ENCODE peak calls at places on chromosomes 5 and 9, in ten cellular contexts. One of them, this sample, is unnamed.

GRCh38 chr5:142698447-142698846 is 12.6 kb upstream of the FGF1 start:
- DNase-seq in T-helper 2 cell: no peak
- DNase-seq in prostate gland: no peak
- DNase-seq in MM.1S: no peak
- DNase-seq in activated naive CD8-positive, alpha-beta T cell treated with anti-CD3 and anti-CD28 coated beads, Interleukin-2, amount 50 U/mL, for 16 hours: no peak
- DNase-seq in epithelial cell of prostate: no peak
- DNase-seq in C1 segment of cervical spinal cord: no peak
- DNase-seq in astrocyte of the spinal cord: no peak
- DNase-seq in brain microvascular endothelial cell: no peak
- DNase-seq in occipital lobe: no peak
- DNase-seq in this sample: no peak

GRCh38 chr5:116572375-116573278 is 2.0 kb downstream of the SEMA6A start:
- DNase-seq in astrocyte of the spinal cord: peak
- DNase-seq in C1 segment of cervical spinal cord: no peak
- DNase-seq in epithelial cell of prostate: no peak
- DNase-seq in prostate gland: peak
- DNase-seq in brain microvascular endothelial cell: no peak
- DNase-seq in MM.1S: no peak
- DNase-seq in activated naive CD8-positive, alpha-beta T cell treated with anti-CD3 and anti-CD28 coated beads, Interleukin-2, amount 50 U/mL, for 16 hours: no peak
- DNase-seq in T-helper 2 cell: no peak
- DNase-seq in occipital lobe: peak
- DNase-seq in this sample: peak

GRCh38 chr9:114621975-114622609 is 11.0 kb downstream of the TMEM268 start:
- DNase-seq in C1 segment of cervical spinal cord: no peak
- DNase-seq in epithelial cell of prostate: no peak
- DNase-seq in astrocyte of the spinal cord: peak
- DNase-seq in activated naive CD8-positive, alpha-beta T cell treated with anti-CD3 and anti-CD28 coated beads, Interleukin-2, amount 50 U/mL, for 16 hours: no peak
- DNase-seq in T-helper 2 cell: no peak
- DNase-seq in MM.1S: no peak
- DNase-seq in occipital lobe: peak
- DNase-seq in brain microvascular endothelial cell: peak
- DNase-seq in prostate gland: no peak
- DNase-seq in this sample: peak

GRCh38 chr9:137521405-137521985 is 28.7 kb downstream of the PNPLA7 start:
- DNase-seq in occipital lobe: no peak
- DNase-seq in T-helper 2 cell: no peak
- DNase-seq in epithelial cell of prostate: no peak
- DNase-seq in brain microvascular endothelial cell: no peak
- DNase-seq in activated naive CD8-positive, alpha-beta T cell treated with anti-CD3 and anti-CD28 coated beads, Interleukin-2, amount 50 U/mL, for 16 hours: no peak
- DNase-seq in astrocyte of the spinal cord: no peak
- DNase-seq in C1 segment of cervical spinal cord: no peak
- DNase-seq in MM.1S: no peak
- DNase-seq in prostate gland: no peak
- DNase-seq in this sample: no peak

GRCh38 chr5:137621861-137622823 is 113.7 kb downstream of the KLHL3 start:
- DNase-seq in C1 segment of cervical spinal cord: no peak
- DNase-seq in epithelial cell of prostate: peak
- DNase-seq in astrocyte of the spinal cord: peak
- DNase-seq in brain microvascular endothelial cell: peak
- DNase-seq in MM.1S: no peak
- DNase-seq in prostate gland: no peak
- DNase-seq in activated naive CD8-positive, alpha-beta T cell treated with anti-CD3 and anti-CD28 coated beads, Interleukin-2, amount 50 U/mL, for 16 hours: no peak
- DNase-seq in occipital lobe: peak
- DNase-seq in T-helper 2 cell: no peak
- DNase-seq in this sample: no peak

GRCh38 chr9:18726546-18726945 is 252.6 kb downstream of the ADAMTSL1 start:
- DNase-seq in occipital lobe: no peak
- DNase-seq in C1 segment of cervical spinal cord: no peak
- DNase-seq in MM.1S: no peak
- DNase-seq in brain microvascular endothelial cell: no peak
- DNase-seq in prostate gland: no peak
- DNase-seq in epithelial cell of prostate: no peak
- DNase-seq in T-helper 2 cell: no peak
- DNase-seq in activated naive CD8-positive, alpha-beta T cell treated with anti-CD3 and anti-CD28 coated beads, Interleukin-2, amount 50 U/mL, for 16 hours: no peak
- DNase-seq in astrocyte of the spinal cord: no peak
- DNase-seq in this sample: no peak

GRCh38 chr9:133477992-133478850 is 678 bp downstream of the SLC2A6 start:
- DNase-seq in MM.1S: no peak
- DNase-seq in astrocyte of the spinal cord: no peak
- DNase-seq in occipital lobe: no peak
- DNase-seq in epithelial cell of prostate: no peak
- DNase-seq in T-helper 2 cell: no peak
- DNase-seq in C1 segment of cervical spinal cord: no peak
- DNase-seq in prostate gland: no peak
- DNase-seq in activated naive CD8-positive, alpha-beta T cell treated with anti-CD3 and anti-CD28 coated beads, Interleukin-2, amount 50 U/mL, for 16 hours: no peak
- DNase-seq in brain microvascular endothelial cell: peak
- DNase-seq in this sample: no peak

GRCh38 chr5:55413644-55414043 is 105.9 kb downstream of the MTREX start:
- DNase-seq in activated naive CD8-positive, alpha-beta T cell treated with anti-CD3 and anti-CD28 coated beads, Interleukin-2, amount 50 U/mL, for 16 hours: no peak
- DNase-seq in astrocyte of the spinal cord: no peak
- DNase-seq in MM.1S: peak
- DNase-seq in epithelial cell of prostate: no peak
- DNase-seq in occipital lobe: no peak
- DNase-seq in brain microvascular endothelial cell: no peak
- DNase-seq in prostate gland: no peak
- DNase-seq in C1 segment of cervical spinal cord: no peak
- DNase-seq in T-helper 2 cell: no peak
- DNase-seq in this sample: no peak

GRCh38 chr9:115157245-115157674 is 39.3 kb upstream of the TNC start:
- DNase-seq in activated naive CD8-positive, alpha-beta T cell treated with anti-CD3 and anti-CD28 coated beads, Interleukin-2, amount 50 U/mL, for 16 hours: no peak
- DNase-seq in prostate gland: no peak
- DNase-seq in astrocyte of the spinal cord: peak
- DNase-seq in brain microvascular endothelial cell: peak
- DNase-seq in T-helper 2 cell: no peak
- DNase-seq in epithelial cell of prostate: peak
- DNase-seq in MM.1S: no peak
- DNase-seq in occipital lobe: no peak
- DNase-seq in C1 segment of cervical spinal cord: no peak
- DNase-seq in this sample: no peak

GRCh38 chr5:102916114-102916513 is 161.0 kb downstream of the PAM start:
- DNase-seq in brain microvascular endothelial cell: no peak
- DNase-seq in prostate gland: no peak
- DNase-seq in C1 segment of cervical spinal cord: no peak
- DNase-seq in activated naive CD8-positive, alpha-beta T cell treated with anti-CD3 and anti-CD28 coated beads, Interleukin-2, amount 50 U/mL, for 16 hours: no peak
- DNase-seq in occipital lobe: no peak
- DNase-seq in epithelial cell of prostate: no peak
- DNase-seq in MM.1S: no peak
- DNase-seq in astrocyte of the spinal cord: no peak
- DNase-seq in T-helper 2 cell: no peak
- DNase-seq in this sample: no peak

GRCh38 chr5:113336975-113337374 is 97.8 kb downstream of the TSSK1B start:
- DNase-seq in occipital lobe: no peak
- DNase-seq in activated naive CD8-positive, alpha-beta T cell treated with anti-CD3 and anti-CD28 coated beads, Interleukin-2, amount 50 U/mL, for 16 hours: no peak
- DNase-seq in C1 segment of cervical spinal cord: no peak
- DNase-seq in MM.1S: peak
- DNase-seq in T-helper 2 cell: no peak
- DNase-seq in astrocyte of the spinal cord: peak
- DNase-seq in brain microvascular endothelial cell: peak
- DNase-seq in epithelial cell of prostate: no peak
- DNase-seq in prostate gland: peak
- DNase-seq in this sample: no peak

GRCh38 chr5:9429691-9430215 is 116.1 kb downstream of the SEMA5A start:
- DNase-seq in occipital lobe: no peak
- DNase-seq in prostate gland: no peak
- DNase-seq in C1 segment of cervical spinal cord: no peak
- DNase-seq in T-helper 2 cell: no peak
- DNase-seq in activated naive CD8-positive, alpha-beta T cell treated with anti-CD3 and anti-CD28 coated beads, Interleukin-2, amount 50 U/mL, for 16 hours: no peak
- DNase-seq in MM.1S: no peak
- DNase-seq in epithelial cell of prostate: no peak
- DNase-seq in astrocyte of the spinal cord: no peak
- DNase-seq in brain microvascular endothelial cell: no peak
- DNase-seq in this sample: no peak

GRCh38 chr9:113853333-113853732 is 22.8 kb upstream of the ZNF618 start:
- DNase-seq in MM.1S: peak
- DNase-seq in T-helper 2 cell: no peak
- DNase-seq in epithelial cell of prostate: no peak
- DNase-seq in prostate gland: no peak
- DNase-seq in astrocyte of the spinal cord: no peak
- DNase-seq in activated naive CD8-positive, alpha-beta T cell treated with anti-CD3 and anti-CD28 coated beads, Interleukin-2, amount 50 U/mL, for 16 hours: no peak
- DNase-seq in occipital lobe: no peak
- DNase-seq in C1 segment of cervical spinal cord: no peak
- DNase-seq in brain microvascular endothelial cell: no peak
- DNase-seq in this sample: no peak

GRCh38 chr5:14665949-14666741 is 1.6 kb downstream of the OTULIN start:
- DNase-seq in activated naive CD8-positive, alpha-beta T cell treated with anti-CD3 and anti-CD28 coated beads, Interleukin-2, amount 50 U/mL, for 16 hours: no peak
- DNase-seq in brain microvascular endothelial cell: no peak
- DNase-seq in C1 segment of cervical spinal cord: no peak
- DNase-seq in epithelial cell of prostate: no peak
- DNase-seq in prostate gland: peak
- DNase-seq in MM.1S: peak
- DNase-seq in T-helper 2 cell: peak
- DNase-seq in occipital lobe: no peak
- DNase-seq in astrocyte of the spinal cord: no peak
- DNase-seq in this sample: no peak

GRCh38 chr9:68843239-68843638 is 138.2 kb downstream of the PIP5K1B start:
- DNase-seq in brain microvascular endothelial cell: no peak
- DNase-seq in MM.1S: no peak
- DNase-seq in prostate gland: no peak
- DNase-seq in occipital lobe: no peak
- DNase-seq in astrocyte of the spinal cord: no peak
- DNase-seq in T-helper 2 cell: no peak
- DNase-seq in epithelial cell of prostate: no peak
- DNase-seq in activated naive CD8-positive, alpha-beta T cell treated with anti-CD3 and anti-CD28 coated beads, Interleukin-2, amount 50 U/mL, for 16 hours: no peak
- DNase-seq in C1 segment of cervical spinal cord: no peak
- DNase-seq in this sample: no peak

GRCh38 chr5:143636951-143637528 is 174.9 kb upstream of the HMHB1 start:
- DNase-seq in epithelial cell of prostate: no peak
- DNase-seq in brain microvascular endothelial cell: peak
- DNase-seq in occipital lobe: no peak
- DNase-seq in prostate gland: no peak
- DNase-seq in activated naive CD8-positive, alpha-beta T cell treated with anti-CD3 and anti-CD28 coated beads, Interleukin-2, amount 50 U/mL, for 16 hours: no peak
- DNase-seq in astrocyte of the spinal cord: peak
- DNase-seq in C1 segment of cervical spinal cord: no peak
- DNase-seq in T-helper 2 cell: no peak
- DNase-seq in MM.1S: no peak
- DNase-seq in this sample: no peak

GRCh38 chr5:58286741-58287140 is 173.1 kb downstream of the PLK2 start:
- DNase-seq in prostate gland: no peak
- DNase-seq in astrocyte of the spinal cord: no peak
- DNase-seq in brain microvascular endothelial cell: no peak
- DNase-seq in epithelial cell of prostate: no peak
- DNase-seq in T-helper 2 cell: no peak
- DNase-seq in C1 segment of cervical spinal cord: no peak
- DNase-seq in occipital lobe: no peak
- DNase-seq in MM.1S: no peak
- DNase-seq in activated naive CD8-positive, alpha-beta T cell treated with anti-CD3 and anti-CD28 coated beads, Interleukin-2, amount 50 U/mL, for 16 hours: no peak
- DNase-seq in this sample: no peak

GRCh38 chr5:126595486-126596083 is 566 bp upstream of the ALDH7A1 start:
- DNase-seq in MM.1S: no peak
- DNase-seq in C1 segment of cervical spinal cord: no peak
- DNase-seq in activated naive CD8-positive, alpha-beta T cell treated with anti-CD3 and anti-CD28 coated beads, Interleukin-2, amount 50 U/mL, for 16 hours: no peak
- DNase-seq in epithelial cell of prostate: no peak
- DNase-seq in prostate gland: no peak
- DNase-seq in T-helper 2 cell: no peak
- DNase-seq in occipital lobe: no peak
- DNase-seq in brain microvascular endothelial cell: no peak
- DNase-seq in astrocyte of the spinal cord: no peak
- DNase-seq in this sample: peak

GRCh38 chr9:136534396-136534795 is 11.5 kb downstream of the NOTCH1 start:
- DNase-seq in T-helper 2 cell: no peak
- DNase-seq in brain microvascular endothelial cell: no peak
- DNase-seq in prostate gland: no peak
- DNase-seq in epithelial cell of prostate: no peak
- DNase-seq in MM.1S: no peak
- DNase-seq in C1 segment of cervical spinal cord: no peak
- DNase-seq in activated naive CD8-positive, alpha-beta T cell treated with anti-CD3 and anti-CD28 coated beads, Interleukin-2, amount 50 U/mL, for 16 hours: no peak
- DNase-seq in astrocyte of the spinal cord: no peak
- DNase-seq in occipital lobe: no peak
- DNase-seq in this sample: no peak

GRCh38 chr5:135569755-135570452 is 8.9 kb downstream of the CXCL14 start:
- DNase-seq in MM.1S: peak
- DNase-seq in prostate gland: no peak
- DNase-seq in C1 segment of cervical spinal cord: no peak
- DNase-seq in astrocyte of the spinal cord: peak
- DNase-seq in T-helper 2 cell: no peak
- DNase-seq in brain microvascular endothelial cell: peak
- DNase-seq in occipital lobe: no peak
- DNase-seq in epithelial cell of prostate: no peak
- DNase-seq in activated naive CD8-positive, alpha-beta T cell treated with anti-CD3 and anti-CD28 coated beads, Interleukin-2, amount 50 U/mL, for 16 hours: no peak
- DNase-seq in this sample: no peak

GRCh38 chr9:91736311-91736710 is 213.7 kb downstream of the ROR2 start:
- DNase-seq in prostate gland: no peak
- DNase-seq in activated naive CD8-positive, alpha-beta T cell treated with anti-CD3 and anti-CD28 coated beads, Interleukin-2, amount 50 U/mL, for 16 hours: no peak
- DNase-seq in epithelial cell of prostate: no peak
- DNase-seq in brain microvascular endothelial cell: no peak
- DNase-seq in T-helper 2 cell: no peak
- DNase-seq in astrocyte of the spinal cord: no peak
- DNase-seq in MM.1S: no peak
- DNase-seq in occipital lobe: no peak
- DNase-seq in C1 segment of cervical spinal cord: no peak
- DNase-seq in this sample: no peak

GRCh38 chr5:147972441-147972840 is 66.1 kb upstream of the C5orf46 start:
- DNase-seq in prostate gland: no peak
- DNase-seq in brain microvascular endothelial cell: no peak
- DNase-seq in T-helper 2 cell: no peak
- DNase-seq in astrocyte of the spinal cord: no peak
- DNase-seq in activated naive CD8-positive, alpha-beta T cell treated with anti-CD3 and anti-CD28 coated beads, Interleukin-2, amount 50 U/mL, for 16 hours: no peak
- DNase-seq in epithelial cell of prostate: no peak
- DNase-seq in MM.1S: no peak
- DNase-seq in occipital lobe: no peak
- DNase-seq in C1 segment of cervical spinal cord: no peak
- DNase-seq in this sample: no peak

GRCh38 chr5:79857692-79858091 is 133.4 kb downstream of the MTX3 start:
- DNase-seq in brain microvascular endothelial cell: no peak
- DNase-seq in epithelial cell of prostate: no peak
- DNase-seq in occipital lobe: peak
- DNase-seq in astrocyte of the spinal cord: no peak
- DNase-seq in MM.1S: no peak
- DNase-seq in prostate gland: no peak
- DNase-seq in T-helper 2 cell: no peak
- DNase-seq in activated naive CD8-positive, alpha-beta T cell treated with anti-CD3 and anti-CD28 coated beads, Interleukin-2, amount 50 U/mL, for 16 hours: no peak
- DNase-seq in C1 segment of cervical spinal cord: no peak
- DNase-seq in this sample: no peak

GRCh38 chr5:60918466-60918865 is 26.4 kb downstream of the ERCC8 start:
- DNase-seq in occipital lobe: no peak
- DNase-seq in C1 segment of cervical spinal cord: no peak
- DNase-seq in astrocyte of the spinal cord: no peak
- DNase-seq in brain microvascular endothelial cell: no peak
- DNase-seq in activated naive CD8-positive, alpha-beta T cell treated with anti-CD3 and anti-CD28 coated beads, Interleukin-2, amount 50 U/mL, for 16 hours: no peak
- DNase-seq in prostate gland: no peak
- DNase-seq in epithelial cell of prostate: no peak
- DNase-seq in T-helper 2 cell: no peak
- DNase-seq in MM.1S: no peak
- DNase-seq in this sample: no peak

GRCh38 chr5:111453747-111454146 is 58.6 kb downstream of the STARD4 start:
- DNase-seq in brain microvascular endothelial cell: peak
- DNase-seq in occipital lobe: no peak
- DNase-seq in C1 segment of cervical spinal cord: no peak
- DNase-seq in astrocyte of the spinal cord: peak
- DNase-seq in epithelial cell of prostate: no peak
- DNase-seq in T-helper 2 cell: no peak
- DNase-seq in activated naive CD8-positive, alpha-beta T cell treated with anti-CD3 and anti-CD28 coated beads, Interleukin-2, amount 50 U/mL, for 16 hours: no peak
- DNase-seq in prostate gland: no peak
- DNase-seq in MM.1S: no peak
- DNase-seq in this sample: no peak